ENCODE peak calls at places on chromosome 16, in six cellular contexts. L is esophagus squamous epithelium; T is CD8-positive, alpha-beta T cell; J is pancreas; O is WTC11; F is body of pancreas. W is an unnamed sample.

GRCh38 chr16:9366048-9366969 is 274.9 kb downstream of the HAPSTR1 start:
- DNase-seq in L (no peak), T (no peak), J (no peak), O (no peak), F (peak), W (no peak)

GRCh38 chr16:88014954-88015805 is 63.9 kb downstream of the BANP start:
- DNase-seq in L (no peak), T (no peak), J (peak), O (no peak), F (no peak), W (peak)

GRCh38 chr16:58449768-58450167 is 50.2 kb upstream of the NDRG4 start:
- DNase-seq in L (no peak), T (peak), J (no peak), O (no peak), F (no peak), W (no peak)

GRCh38 chr16:15864939-15865338 is 8.1 kb upstream of the MYH11 start:
- DNase-seq in L (no peak), T (no peak), J (no peak), O (no peak), F (no peak), W (no peak)

GRCh38 chr16:75093598-75094540 is 22.7 kb downstream of the LDHD start:
- DNase-seq in L (no peak), T (no peak), J (no peak), O (no peak), F (no peak), W (no peak)

GRCh38 chr16:74751658-74752057 is 23.0 kb downstream of the FA2H start:
- DNase-seq in L (no peak), T (no peak), J (no peak), O (no peak), F (no peak), W (no peak)

GRCh38 chr16:973366-973765 is 2.6 kb upstream of the LMF1 start:
- DNase-seq in L (no peak), T (no peak), J (no peak), O (no peak), F (no peak), W (no peak)

GRCh38 chr16:71626018-71626857 is at the start of gene MARVELD3:
- DNase-seq in L (no peak), T (peak), J (peak), O (peak), F (peak), W (peak)

GRCh38 chr16:66515543-66516171 is 34.3 kb downstream of the TK2 start:
- DNase-seq in L (no peak), T (no peak), J (peak), O (peak), F (no peak), W (no peak)

GRCh38 chr16:77660311-77660710 is 62.0 kb upstream of the NUDT7 start:
- DNase-seq in L (no peak), T (no peak), J (no peak), O (no peak), F (no peak), W (no peak)

GRCh38 chr16:17372383-17372782 is 98.4 kb downstream of the XYLT1 start:
- DNase-seq in L (no peak), T (no peak), J (no peak), O (no peak), F (no peak), W (no peak)

GRCh38 chr16:10878644-10879498 is 1.9 kb downstream of the CIITA start:
- DNase-seq in L (no peak), T (no peak), J (peak), O (peak), F (peak), W (no peak)

GRCh38 chr16:19883296-19883951 is 1.2 kb downstream of the GPRC5B start:
- DNase-seq in L (no peak), T (no peak), J (peak), O (peak), F (peak), W (no peak)

GRCh38 chr16:1026057-1026783 is 44.6 kb downstream of the SOX8 start:
- DNase-seq in L (no peak), T (no peak), J (no peak), O (no peak), F (no peak), W (no peak)

GRCh38 chr16:6374816-6375215 is 957.8 kb upstream of the RBFOX1 start:
- DNase-seq in L (no peak), T (no peak), J (no peak), O (no peak), F (no peak), W (no peak)

GRCh38 chr16:67804853-67805542 is 1.4 kb downstream of the RANBP10 start:
- DNase-seq in L (no peak), T (no peak), J (no peak), O (no peak), F (no peak), W (no peak)

GRCh38 chr16:28984619-28985135 is at the start of gene LAT:
- DNase-seq in L (no peak), T (peak), J (no peak), O (no peak), F (no peak), W (peak)

GRCh38 chr16:11283820-11284248 is 2.7 kb upstream of the PRM1 start:
- DNase-seq in L (no peak), T (no peak), J (no peak), O (no peak), F (no peak), W (no peak)

GRCh38 chr16:64791756-64792155 is 330.1 kb downstream of the CDH11 start:
- DNase-seq in L (no peak), T (no peak), J (no peak), O (no peak), F (no peak), W (no peak)

GRCh38 chr16:80948886-80949502 is 57.7 kb downstream of the CMC2 start:
- DNase-seq in L (no peak), T (peak), J (peak), O (peak), F (peak), W (no peak)

GRCh38 chr16:85384831-85385462 is 228.2 kb upstream of the GSE1 start:
- DNase-seq in L (no peak), T (no peak), J (peak), O (peak), F (no peak), W (peak)

GRCh38 chr16:23225634-23226033 is 43.1 kb downstream of the SCNN1G start:
- DNase-seq in L (no peak), T (no peak), J (no peak), O (no peak), F (no peak), W (no peak)

GRCh38 chr16:67571464-67571863 is 9.1 kb downstream of the CTCF start:
- DNase-seq in L (no peak), T (no peak), J (no peak), O (no peak), F (no peak), W (no peak)

GRCh38 chr16:22787456-22788189 is 26.3 kb upstream of the HS3ST2 start:
- DNase-seq in L (no peak), T (no peak), J (no peak), O (no peak), F (no peak), W (no peak)

DNA sequence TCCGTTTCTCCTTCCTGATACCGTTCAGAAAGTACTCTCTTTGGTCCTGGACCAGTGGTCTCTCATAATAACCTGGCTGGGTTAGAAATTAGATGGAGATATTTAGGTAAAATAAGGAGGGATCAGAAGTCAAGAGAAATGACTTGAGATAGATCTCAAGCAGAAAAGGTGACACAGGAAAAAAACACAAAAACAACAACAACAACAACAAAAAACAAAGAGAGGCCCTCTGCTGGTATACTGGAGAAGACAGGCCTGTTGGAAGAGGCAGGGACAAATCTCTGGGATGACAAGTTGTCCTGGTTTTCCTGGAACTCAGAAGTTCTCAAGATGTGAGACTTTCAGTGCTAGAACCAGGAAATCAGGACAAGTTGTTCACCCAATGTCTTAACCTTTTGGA is 430.5 kb downstream of the SHISA9 start:
- DNase-seq in L (no peak), T (no peak), J (no peak), O (no peak), F (no peak), W (no peak)
- TF ChIP-seq CTCF in L (no peak), T (no peak), J (no peak), O (no peak), F (no peak), W (no peak)

GRCh38 chr16:69311533-69312388 is 611 bp downstream of the VPS4A start:
- DNase-seq in L (no peak), T (peak), J (no peak), O (peak), F (peak), W (no peak)
- TF ChIP-seq CTCF in L (no peak), T (no peak), J (no peak), O (no peak), F (no peak), W (peak)

GRCh38 chr16:3013491-3013951 is 798 bp downstream of the CLDN9 start:
- DNase-seq in L (no peak), T (no peak), J (no peak), O (no peak), F (no peak), W (no peak)
- TF ChIP-seq CTCF in L (no peak), T (no peak), J (no peak), O (no peak), F (no peak), W (no peak)

DNA sequence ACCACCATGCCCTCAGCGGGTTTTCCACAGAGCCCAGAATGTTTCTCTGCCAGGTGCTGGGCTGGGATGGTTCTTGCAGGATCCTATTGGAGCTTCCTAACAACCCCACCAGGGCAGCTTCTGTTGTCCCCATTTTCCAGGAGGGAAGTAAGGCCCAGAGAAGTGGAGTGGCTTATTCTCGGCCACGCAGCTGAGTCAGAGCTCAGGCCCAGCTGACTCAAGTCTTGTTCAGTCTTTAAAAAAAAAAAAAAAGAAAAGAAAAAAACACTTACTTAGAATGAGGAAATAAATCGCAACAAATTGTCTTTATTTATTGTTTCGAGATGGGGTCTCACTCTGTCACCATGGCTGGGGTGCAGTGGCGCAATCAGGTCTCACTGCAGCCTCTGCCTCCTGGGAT is 413.0 kb downstream of the CPPED1 start:
- DNase-seq in L (no peak), T (no peak), J (no peak), O (no peak), F (no peak), W (no peak)
- TF ChIP-seq CTCF in L (no peak), T (no peak), J (no peak), O (no peak), F (no peak), W (no peak)

GRCh38 chr16:84321932-84322331 is 27.3 kb downstream of the WFDC1 start:
- DNase-seq in L (no peak), T (no peak), J (no peak), O (no peak), F (no peak), W (no peak)
- TF ChIP-seq CTCF in L (no peak), T (no peak), J (no peak), O (no peak), F (no peak), W (no peak)

GRCh38 chr16:73565263-73565662 is 517.3 kb upstream of the ZFHX3 start:
- DNase-seq in L (no peak), T (no peak), J (no peak), O (no peak), F (no peak), W (no peak)
- TF ChIP-seq CTCF in L (no peak), T (no peak), J (no peak), O (no peak), F (no peak), W (peak)

GRCh38 chr16:50161950-50162349 is 8.8 kb downstream of the TENT4B start:
- DNase-seq in L (no peak), T (no peak), J (no peak), O (no peak), F (no peak), W (no peak)
- TF ChIP-seq CTCF in L (no peak), T (no peak), J (no peak), O (no peak), F (no peak), W (no peak)

DNA sequence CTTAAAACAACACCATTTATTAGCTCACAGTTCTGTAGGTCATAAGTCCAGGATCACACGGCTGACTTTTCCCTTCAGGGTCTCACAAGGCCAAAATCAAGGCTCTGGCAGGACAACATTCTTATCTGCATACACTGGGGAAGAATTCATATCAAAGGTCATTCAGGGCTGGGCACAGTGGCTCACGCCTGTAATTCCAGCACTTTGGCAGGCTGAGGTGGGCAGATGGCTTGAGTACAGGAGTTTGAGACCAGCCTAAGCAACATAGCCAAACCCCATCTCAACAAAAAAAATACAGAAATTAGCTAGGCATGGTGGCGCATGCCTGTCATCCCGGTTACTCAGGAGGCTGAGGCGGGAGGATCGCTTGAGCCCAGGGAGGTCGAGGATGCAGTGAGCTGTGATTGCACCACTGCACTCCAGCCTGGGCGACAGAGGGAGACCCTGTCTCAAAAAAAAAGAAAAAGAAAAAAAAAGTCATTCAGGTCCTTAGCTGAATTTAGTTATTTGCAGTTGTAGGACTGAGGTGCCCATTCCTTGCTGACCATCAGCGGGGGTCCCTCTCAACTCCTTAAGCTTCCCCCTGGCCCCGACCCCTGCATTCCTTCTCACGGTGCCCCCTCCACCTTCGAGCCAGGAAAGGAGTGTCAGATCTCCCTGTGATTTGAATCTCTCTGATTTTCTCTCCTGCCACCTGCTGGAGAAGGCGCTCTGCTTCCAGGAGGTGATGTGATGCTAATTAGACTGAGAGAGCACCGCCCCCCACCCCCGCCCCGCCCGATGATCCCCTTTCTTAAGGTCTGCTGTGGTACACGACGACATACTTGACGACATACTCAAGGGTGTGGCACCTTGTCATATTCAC is 91.8 kb upstream of the CLEC18A start:
- DNase-seq in L (no peak), T (no peak), J (peak), O (peak), F (peak), W (no peak)
- TF ChIP-seq CTCF in L (peak), T (no peak), J (peak), O (no peak), F (no peak), W (peak)

GRCh38 chr16:2429771-2430663 is 770 bp downstream of the CCNF start:
- DNase-seq in L (no peak), T (no peak), J (no peak), O (no peak), F (no peak), W (no peak)
- TF ChIP-seq CTCF in L (no peak), T (no peak), J (no peak), O (no peak), F (no peak), W (peak)